ENCODE peak calls at places on chromosomes 4 and X, in five cellular contexts. W is GM23338, B is A549, E is Peyer's patch, G is tibial nerve. M is an unnamed sample.

GRCh38 chrX:1524874-1525582 is 12.0 kb downstream of the P2RY8 start:
- DNase-seq in G (no peak), E (no peak), W (no peak), B (no peak), M (no peak)

GRCh38 chrX:113868169-113868568 is 715.7 kb upstream of the HTR2C start:
- DNase-seq in W (peak), E (no peak), G (no peak), B (no peak), M (no peak)

GRCh38 chrX:19535481-19535880 is 20.2 kb upstream of the MAP3K15 start:
- DNase-seq in E (no peak), G (no peak), W (peak), B (peak), M (no peak)

GRCh38 chrX:19924285-19924684 is 36.9 kb upstream of the SH3KBP1 start:
- DNase-seq in W (no peak), B (no peak), E (no peak), G (no peak), M (no peak)

GRCh38 chr4:138401330-138401729 is 159.2 kb upstream of the SLC7A11 start:
- DNase-seq in E (no peak), B (no peak), W (no peak), G (no peak), M (no peak)

GRCh38 chr4:153159728-153160221 is 44.5 kb upstream of the TRIM2 start:
- DNase-seq in B (no peak), G (no peak), E (no peak), W (no peak), M (no peak)

GRCh38 chr4:174406416-174406815 is 115.9 kb downstream of the HPGD start:
- DNase-seq in G (peak), E (no peak), W (no peak), B (no peak), M (no peak)

GRCh38 chrX:41110801-41111625 is 25.8 kb downstream of the USP9X start:
- DNase-seq in G (no peak), E (no peak), W (peak), B (no peak), M (no peak)

GRCh38 chrX:133726211-133726630 is 259.2 kb downstream of the GPC3 start:
- DNase-seq in G (no peak), E (no peak), B (peak), W (no peak), M (no peak)

GRCh38 chr4:31325300-31325699 is 605.1 kb downstream of the PCDH7 start:
- DNase-seq in G (no peak), B (no peak), W (no peak), E (no peak), M (no peak)

GRCh38 chrX:153905481-153906095 is 1.1 kb downstream of the AVPR2 start:
- DNase-seq in E (no peak), G (no peak), B (no peak), W (no peak), M (no peak)

GRCh38 chr4:117637347-117637746 is 396.9 kb upstream of the NDST3 start:
- DNase-seq in B (no peak), W (no peak), E (no peak), G (no peak), M (no peak)

GRCh38 chrX:20059467-20060128 is 57.1 kb downstream of the MAP7D2 start:
- DNase-seq in W (no peak), G (no peak), B (no peak), E (no peak), M (no peak)

GRCh38 chr4:184805462-184806245 is 20.1 kb downstream of the ACSL1 start:
- DNase-seq in W (no peak), E (peak), B (no peak), G (peak), M (peak)

GRCh38 chr4:88818650-88819470 is 121.2 kb upstream of the NAP1L5 start:
- DNase-seq in G (no peak), W (peak), E (peak), B (peak), M (no peak)

GRCh38 chr4:87716350-87717041 is 66.4 kb downstream of the DMP1 start:
- DNase-seq in E (no peak), G (peak), B (no peak), W (no peak), M (no peak)

GRCh38 chrX:152445926-152446325 is 5.2 kb downstream of the GABRA3 start:
- DNase-seq in G (no peak), B (no peak), W (no peak), E (no peak), M (no peak)

GRCh38 chr4:40688446-40689095 is 58.9 kb upstream of the RBM47 start:
- DNase-seq in E (no peak), B (no peak), W (no peak), G (no peak), M (no peak)

GRCh38 chr4:42328978-42329377 is 68.3 kb upstream of the SHISA3 start:
- DNase-seq in W (no peak), B (no peak), G (no peak), E (no peak), M (no peak)

GRCh38 chrX:38006283-38006682 is at the start of gene SYTL5:
- DNase-seq in W (no peak), G (no peak), B (no peak), E (no peak), M (no peak)

GRCh38 chr4:48243897-48244296 is 25.7 kb downstream of the TEC start:
- DNase-seq in G (no peak), W (no peak), B (no peak), E (no peak), M (no peak)

GRCh38 chr4:186037692-186038658 is 31.0 kb upstream of the TLR3 start:
- DNase-seq in G (no peak), W (peak), B (peak), E (no peak), M (peak)

GRCh38 chr4:986949-987688 is at the start of gene IDUA:
- DNase-seq in B (peak), E (peak), W (peak), G (peak), M (peak)

GRCh38 chr4:142961866-142962265 is 115.8 kb upstream of the INPP4B start:
- DNase-seq in G (no peak), W (no peak), E (no peak), B (no peak), M (no peak)

GRCh38 chrX:2261838-2262678 is 238.7 kb downstream of the DHRSX start:
- DNase-seq in B (no peak), E (no peak), G (no peak), W (no peak), M (no peak)

GRCh38 chrX:154546354-154547244 is at the start of gene G6PD:
- DNase-seq in E (peak), B (peak), G (peak), W (peak), M (peak)

GRCh38 chr4:110533940-110534339 is 58.0 kb downstream of the ENPEP start:
- DNase-seq in B (peak), W (peak), E (no peak), G (no peak), M (no peak)

GRCh38 chr4:185831125-185831815 is 19.3 kb upstream of the SORBS2 start:
- DNase-seq in G (no peak), B (no peak), E (no peak), W (no peak), M (no peak)

GRCh38 chr4:37244583-37245390 is at the start of gene NWD2:
- DNase-seq in B (no peak), W (peak), E (no peak), G (no peak), M (no peak)

GRCh38 chrX:132443736-132444135 is 45.1 kb downstream of the MBNL3 start:
- DNase-seq in E (no peak), W (no peak), G (no peak), B (no peak), M (no peak)

GRCh38 chr4:104728380-104729122 is 233.9 kb upstream of the CXXC4 start:
- DNase-seq in G (no peak), W (no peak), E (no peak), B (peak), M (no peak)

GRCh38 chr4:150495550-150495949 is 86.4 kb upstream of the MAB21L2 start:
- DNase-seq in W (no peak), E (no peak), G (no peak), B (no peak), M (no peak)

GRCh38 chr4:6198278-6198677 is 2.1 kb downstream of the JAKMIP1 start:
- DNase-seq in B (no peak), G (no peak), W (no peak), E (no peak), M (no peak)

GRCh38 chr4:150510176-150510875 is 71.6 kb upstream of the MAB21L2 start:
- DNase-seq in B (peak), E (no peak), W (no peak), G (no peak), M (no peak)

GRCh38 chrX:101442095-101442494 is 34.1 kb downstream of the HNRNPH2 start:
- DNase-seq in E (no peak), B (no peak), G (no peak), W (no peak), M (no peak)

GRCh38 chr4:124803026-124803425 is 90.5 kb upstream of the ANKRD50 start:
- DNase-seq in W (no peak), B (no peak), G (no peak), E (no peak), M (no peak)

GRCh38 chr4:126046081-126046614 is 731.4 kb downstream of the FAT4 start:
- DNase-seq in B (no peak), G (no peak), W (no peak), E (no peak), M (no peak)

GRCh38 chrX:53239474-53239873 is 14.5 kb upstream of the KDM5C start:
- DNase-seq in B (peak), G (no peak), E (peak), W (peak), M (no peak)

GRCh38 chrX:129553619-129554288 is 13.7 kb downstream of the OCRL start:
- DNase-seq in B (no peak), E (no peak), G (no peak), W (no peak), M (no peak)

GRCh38 chrX:136733613-136734012 is 47.1 kb downstream of the ARHGEF6 start:
- DNase-seq in W (no peak), E (no peak), B (no peak), G (no peak), M (no peak)

GRCh38 chrX:136735604-136736003 is 45.1 kb downstream of the ARHGEF6 start:
- DNase-seq in B (no peak), G (no peak), W (no peak), E (no peak), M (no peak)

GRCh38 chrX:136728393-136728792 is 52.3 kb downstream of the ARHGEF6 start:
- DNase-seq in B (no peak), W (no peak), E (no peak), G (no peak), M (no peak)

GRCh38 chrX:136731798-136732197 is 48.9 kb downstream of the ARHGEF6 start:
- DNase-seq in E (no peak), G (no peak), B (no peak), W (no peak), M (no peak)

GRCh38 chrX:136731207-136731782 is 49.4 kb downstream of the ARHGEF6 start:
- DNase-seq in G (no peak), E (no peak), B (no peak), W (no peak), M (no peak)
- H3K27ac ChIP-seq in G (no peak), E (no peak), B (no peak), W (no peak), M (no peak)

GRCh38 chrX:30863969-30864368 is 25.1 kb downstream of the TAB3 start:
- DNase-seq in B (no peak), G (no peak), E (no peak), W (no peak), M (no peak)

GRCh38 chrX:30865020-30865419 is 24.0 kb downstream of the TAB3 start:
- DNase-seq in E (no peak), W (peak), B (no peak), G (no peak), M (no peak)

GRCh38 chrX:30865612-30866011 is 23.4 kb downstream of the TAB3 start:
- DNase-seq in W (no peak), G (no peak), B (no peak), E (no peak), M (no peak)

DNA sequence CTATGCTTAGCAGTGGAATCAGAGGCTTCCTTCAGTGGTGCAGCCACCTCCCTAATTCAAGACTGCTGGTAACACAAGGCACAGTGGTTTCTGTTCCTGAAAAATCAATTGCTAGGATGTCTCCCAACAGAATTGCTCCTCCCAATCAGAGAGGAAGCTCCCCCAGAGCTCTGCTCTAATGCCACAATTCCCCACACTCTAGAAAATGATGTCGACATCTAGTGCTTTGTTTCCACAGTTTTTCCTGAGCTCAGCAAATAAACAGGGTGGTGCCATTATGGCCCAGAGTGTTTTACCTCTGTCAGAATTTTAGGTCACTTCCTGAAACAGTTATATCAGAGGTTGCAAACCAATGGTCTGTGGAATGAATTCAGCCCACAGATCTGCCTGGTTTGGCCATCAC is 24.7 kb downstream of the TAB3 start:
- DNase-seq in G (no peak), W (no peak), B (no peak), E (no peak), M (no peak)
- H3K27ac ChIP-seq in G (no peak), W (no peak), B (no peak), E (no peak), M (no peak)

DNA sequence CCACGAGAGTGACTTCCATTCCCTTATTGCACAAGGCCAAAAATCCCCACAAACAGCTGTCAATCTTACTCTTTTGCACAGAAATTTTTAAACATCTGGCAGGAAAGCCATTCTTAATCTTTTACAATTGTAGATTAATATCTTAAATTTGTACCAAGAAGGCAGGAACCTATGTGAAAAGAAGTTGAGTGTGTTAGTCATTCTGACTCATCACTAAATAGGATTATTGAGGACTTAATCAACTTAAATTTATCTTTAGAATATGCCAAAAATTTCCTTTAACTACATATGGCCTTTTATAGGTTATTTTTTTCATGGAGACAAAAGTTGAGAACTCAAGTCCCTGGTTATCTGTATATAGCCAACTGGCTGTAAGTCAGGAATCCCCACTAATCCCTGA is 49.0 kb upstream of the VEGFC start:
- DNase-seq in E (no peak), W (no peak), G (no peak), B (no peak), M (no peak)
- H3K27ac ChIP-seq in E (no peak), W (no peak), G (no peak), B (no peak), M (no peak)

DNA sequence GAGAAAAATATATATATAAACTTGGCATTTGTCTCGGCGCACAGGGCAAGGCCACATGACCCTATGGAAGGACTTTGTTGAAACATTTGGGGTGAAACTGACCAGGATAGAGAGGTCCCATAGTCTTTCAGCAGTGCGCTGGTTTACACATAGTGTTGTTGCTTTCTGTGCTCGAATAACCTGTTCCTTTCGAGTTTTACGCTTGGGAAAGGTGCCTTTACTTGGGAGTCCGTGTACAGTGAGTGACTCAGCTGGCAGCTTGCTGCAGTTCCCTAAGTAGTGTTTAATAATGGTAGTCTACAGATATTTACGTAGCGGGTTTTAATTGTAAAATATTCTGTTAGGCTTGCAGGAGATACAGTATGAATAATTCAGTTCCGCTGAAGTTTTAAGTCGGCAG is 578 bp downstream of the APOOL start:
- DNase-seq in E (no peak), B (no peak), G (no peak), W (no peak), M (no peak)
- H3K27ac ChIP-seq in E (peak), B (peak), G (peak), W (peak), M (no peak)

GRCh38 chr4:2058264-2059033 is 678 bp upstream of the NAT8L start:
- DNase-seq in G (no peak), W (peak), B (peak), E (no peak), M (no peak)
- H3K27ac ChIP-seq in G (no peak), W (no peak), B (peak), E (no peak), M (peak)

GRCh38 chrX:42151808-42152207 is 228.5 kb upstream of the CASK start:
- DNase-seq in E (no peak), G (no peak), W (no peak), B (no peak), M (no peak)
- H3K27ac ChIP-seq in E (no peak), G (no peak), W (no peak), B (no peak), M (no peak)

GRCh38 chr4:129282293-129282692 is 186.3 kb downstream of the C4orf33 start:
- DNase-seq in G (no peak), E (no peak), B (no peak), W (no peak), M (no peak)

DNA sequence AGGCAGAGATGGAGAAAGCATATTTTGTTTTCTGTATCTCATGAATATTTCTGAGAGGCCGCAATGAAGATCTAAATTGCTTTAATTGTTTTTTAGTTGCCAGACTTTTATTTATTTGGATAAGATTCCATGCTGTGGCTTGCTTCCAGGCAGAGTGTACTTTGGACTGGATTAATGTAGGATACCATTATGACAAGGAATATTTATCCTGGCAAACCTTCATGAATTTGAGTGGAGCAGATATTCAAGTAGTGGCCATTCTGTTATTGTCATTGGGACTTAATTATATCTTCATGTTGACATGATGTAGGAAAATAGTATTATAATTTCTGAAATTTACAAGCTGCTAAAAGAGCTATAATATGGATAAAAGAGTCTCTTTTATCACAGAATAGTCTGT is 182.9 kb downstream of the C4orf33 start:
- DNase-seq in W (no peak), G (no peak), E (no peak), B (no peak), M (no peak)
- H3K27ac ChIP-seq in W (no peak), G (no peak), E (no peak), B (no peak), M (no peak)